ENCODE peak calls at places on chromosomes 11 and 22, in five cellular contexts. T is SK-N-SH, L is K562, C is HepG2, O is GM12878. E is an unnamed sample.

GRCh38 chr11:74330065-74330858 is 18.8 kb upstream of the P4HA3 start:
- DNase-seq in T (no peak), L (no peak), O (no peak), C (no peak), E (no peak)

GRCh38 chr11:109424893-109425292 is 2.9 kb downstream of the C11orf87 start:
- DNase-seq in C (peak), O (no peak), T (no peak), L (peak), E (no peak)

GRCh38 chr22:21455334-21456089 is 11.7 kb upstream of the TMEM191C start:
- DNase-seq in L (no peak), O (no peak), C (no peak), T (no peak), E (no peak)

GRCh38 chr11:7628660-7629059 is 44.6 kb downstream of the CYB5R2 start:
- DNase-seq in L (no peak), O (no peak), C (no peak), T (no peak), E (no peak)

GRCh38 chr11:103696130-103696529 is 340.3 kb upstream of the DDI1 start:
- DNase-seq in C (no peak), O (no peak), T (peak), L (no peak), E (no peak)

GRCh38 chr11:6611092-6612007 is 666 bp downstream of the TAF10 start:
- DNase-seq in T (no peak), L (no peak), O (no peak), C (no peak), E (no peak)

GRCh38 chr11:128552783-128553661 is 34.3 kb downstream of the ETS1 start:
- DNase-seq in T (no peak), L (no peak), C (no peak), O (peak), E (peak)

GRCh38 chr22:27370281-27370680 is 431.3 kb downstream of the MN1 start:
- DNase-seq in C (no peak), O (no peak), T (no peak), L (no peak), E (peak)

GRCh38 chr11:117843666-117844484 is 19.3 kb upstream of the FXYD2 start:
- DNase-seq in C (no peak), T (peak), O (no peak), L (peak), E (peak)

GRCh38 chr22:21020802-21021429 is 6.0 kb downstream of the P2RX6 start:
- DNase-seq in L (peak), O (no peak), C (no peak), T (peak), E (peak)

GRCh38 chr11:113314389-113315301 is at the start of gene TTC12:
- DNase-seq in C (peak), O (peak), L (peak), T (peak), E (peak)

GRCh38 chr22:32818446-32819115 is 17.1 kb downstream of the TIMP3 start:
- DNase-seq in T (no peak), L (no peak), C (no peak), O (no peak), E (no peak)

GRCh38 chr11:82842019-82842418 is 58.2 kb downstream of the PRCP start:
- DNase-seq in T (no peak), L (no peak), O (no peak), C (no peak), E (no peak)

GRCh38 chr11:116276051-116277044 is 496.4 kb downstream of the BUD13 start:
- DNase-seq in T (peak), C (peak), O (no peak), L (peak), E (peak)

GRCh38 chr11:35247428-35247827 is 108.5 kb downstream of the CD44 start:
- DNase-seq in O (no peak), T (no peak), L (no peak), C (no peak), E (no peak)

GRCh38 chr11:12050911-12051667 is 42.7 kb upstream of the DKK3 start:
- DNase-seq in C (no peak), T (no peak), O (no peak), L (no peak), E (no peak)

GRCh38 chr11:100827934-100828661 is 141.0 kb downstream of the ARHGAP42 start:
- DNase-seq in O (peak), C (peak), T (no peak), L (no peak), E (no peak)

GRCh38 chr11:110907629-110908028 is 195.4 kb upstream of the ARHGAP20 start:
- DNase-seq in C (no peak), T (no peak), L (no peak), O (no peak), E (peak)

GRCh38 chr11:680476-680875 is 14.5 kb downstream of the DEAF1 start:
- DNase-seq in L (no peak), T (no peak), C (no peak), O (no peak), E (no peak)

GRCh38 chr11:95795627-95796308 is 5.5 kb downstream of the CEP57 start:
- DNase-seq in C (peak), L (no peak), O (no peak), T (no peak), E (no peak)

GRCh38 chr11:103395612-103396011 is 286.4 kb downstream of the DYNC2H1 start:
- DNase-seq in C (peak), L (no peak), O (no peak), T (no peak), E (no peak)

GRCh38 chr11:58642120-58642625 is 19.7 kb downstream of the CNTF start:
- DNase-seq in C (no peak), L (no peak), T (no peak), O (no peak), E (no peak)

GRCh38 chr11:8959546-8960166 is 4.6 kb downstream of the TMEM9B start:
- DNase-seq in C (peak), O (peak), T (peak), L (peak), E (peak)

GRCh38 chr11:109795234-109795633 is 298.0 kb upstream of the ZC3H12C start:
- DNase-seq in C (no peak), T (no peak), L (no peak), O (no peak), E (no peak)

GRCh38 chr22:44452531-44453420 is 45.3 kb downstream of the RTL6 start:
- DNase-seq in O (no peak), T (no peak), L (no peak), C (no peak), E (no peak)

GRCh38 chr11:131095501-131096185 is 179.4 kb upstream of the SNX19 start:
- DNase-seq in L (no peak), T (no peak), C (no peak), O (no peak), E (no peak)

GRCh38 chr11:34256150-34256549 is 101.7 kb downstream of the ABTB2 start:
- DNase-seq in T (no peak), O (no peak), L (no peak), C (no peak), E (no peak)

GRCh38 chr11:111540114-111540920 is at the start of gene LAYN:
- DNase-seq in T (peak), L (no peak), O (no peak), C (no peak), E (no peak)

GRCh38 chr11:37277896-37278465 is 679.9 kb upstream of the RAG2 start:
- DNase-seq in C (no peak), O (no peak), T (no peak), L (no peak), E (no peak)

GRCh38 chr11:130088909-130089668 is 19.4 kb downstream of the APLP2 start:
- DNase-seq in L (no peak), T (no peak), O (no peak), C (no peak), E (no peak)

GRCh38 chr11:130202009-130202817 is 42.6 kb downstream of the ST14 start:
- DNase-seq in L (no peak), T (no peak), C (no peak), O (no peak), E (no peak)

GRCh38 chr11:75813622-75814039 is 1.4 kb upstream of the UVRAG start:
- DNase-seq in O (no peak), C (peak), T (no peak), L (no peak), E (no peak)

GRCh38 chr11:45919276-45919675 is 1.6 kb upstream of the PEX16 start:
- DNase-seq in O (no peak), T (peak), L (no peak), C (no peak), E (no peak)

GRCh38 chr22:49392841-49393510 is 434.7 kb downstream of the BRD1 start:
- DNase-seq in C (no peak), O (no peak), L (no peak), T (no peak), E (no peak)

GRCh38 chr22:47357493-47357892 is 595.0 kb downstream of the TBC1D22A start:
- DNase-seq in C (no peak), T (no peak), L (no peak), O (no peak), E (no peak)

GRCh38 chr11:102345923-102346322 is 1.1 kb upstream of the BIRC2 start:
- DNase-seq in L (no peak), T (no peak), C (peak), O (no peak), E (no peak)

GRCh38 chr11:105915036-105915435 is 107.0 kb downstream of the MSANTD4 start:
- DNase-seq in C (no peak), O (no peak), L (no peak), T (no peak), E (no peak)

GRCh38 chr11:63869686-63870085 is 30.8 kb downstream of the MARK2 start:
- DNase-seq in T (no peak), O (no peak), L (no peak), C (no peak), E (no peak)

GRCh38 chr22:19473578-19473977 is 5.4 kb downstream of the UFD1 start:
- DNase-seq in C (no peak), T (no peak), L (no peak), O (no peak), E (no peak)
- TF ChIP-seq GABPA in C (no peak), T (no peak), L (no peak), O (no peak), E (no peak)

GRCh38 chr11:106943089-106943488 is 75.2 kb downstream of the GUCY1A2 start:
- DNase-seq in O (no peak), C (no peak), L (no peak), T (no peak), E (no peak)

GRCh38 chr11:106937113-106937512 is 81.2 kb downstream of the GUCY1A2 start:
- DNase-seq in C (no peak), O (no peak), T (no peak), L (no peak), E (no peak)

DNA sequence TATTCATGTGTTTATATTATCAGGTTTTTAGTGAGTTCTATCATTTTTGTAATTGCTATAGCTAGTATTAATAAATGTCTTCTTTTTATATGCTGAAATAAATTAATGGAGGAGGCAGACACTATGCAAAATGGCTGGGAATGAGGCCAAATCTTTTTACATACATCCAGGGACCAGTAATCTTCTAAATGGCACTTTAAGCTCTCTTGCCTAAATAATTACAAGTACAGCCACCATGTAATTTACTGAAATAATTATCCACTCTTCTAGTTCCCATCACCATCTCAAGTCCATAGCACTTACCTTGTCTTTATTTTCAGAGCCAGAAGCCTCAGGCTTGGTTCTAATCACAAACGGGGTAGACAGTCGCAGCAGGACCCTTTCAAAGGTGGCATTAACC is 79.1 kb downstream of the GUCY1A2 start:
- DNase-seq in C (no peak), O (no peak), T (no peak), L (no peak), E (no peak)
- TF ChIP-seq REST in C (no peak), O (no peak), T (no peak), L (no peak), E (no peak)

DNA sequence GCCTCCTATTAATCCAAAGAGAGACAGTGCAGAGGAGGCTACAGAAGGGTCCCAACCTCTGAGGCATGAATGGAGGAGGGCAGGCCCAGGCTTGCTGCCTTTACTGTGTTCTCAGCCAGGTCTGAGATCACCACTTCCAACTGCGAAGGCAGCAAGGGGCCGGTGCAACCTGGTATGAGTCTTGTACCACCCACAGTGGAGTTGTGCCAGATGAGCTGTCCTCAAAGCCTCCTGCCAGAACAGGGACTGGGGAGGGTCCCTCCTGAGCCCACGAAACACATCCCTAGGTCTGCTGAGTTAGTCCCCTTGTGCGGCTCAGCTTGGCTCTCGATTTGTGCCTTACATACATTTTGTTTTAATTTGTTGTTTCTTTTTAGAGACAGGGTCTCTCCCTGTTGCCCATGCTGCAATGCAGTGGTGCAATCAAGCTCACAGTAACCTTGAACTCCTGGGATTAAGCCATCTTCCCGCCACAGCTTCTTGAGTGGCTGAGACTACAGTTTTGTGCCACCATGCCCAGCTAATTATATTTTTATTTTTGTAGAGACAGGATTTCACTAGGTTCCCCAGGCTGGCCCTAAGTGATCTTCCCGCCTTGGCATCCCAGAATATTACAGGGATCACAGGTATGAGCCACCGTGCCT is 9.3 kb downstream of the MIF start:
- DNase-seq in L (no peak), T (no peak), O (no peak), C (no peak), E (no peak)
- TF ChIP-seq CTCF in L (no peak), T (no peak), O (no peak), C (no peak), E (no peak)

GRCh38 chr11:66495401-66495844 is 15.0 kb upstream of the BBS1 start:
- DNase-seq in T (no peak), O (no peak), L (no peak), C (no peak), E (no peak)
- TF ChIP-seq GABPA in T (no peak), O (no peak), L (no peak), C (no peak), E (no peak)

DNA sequence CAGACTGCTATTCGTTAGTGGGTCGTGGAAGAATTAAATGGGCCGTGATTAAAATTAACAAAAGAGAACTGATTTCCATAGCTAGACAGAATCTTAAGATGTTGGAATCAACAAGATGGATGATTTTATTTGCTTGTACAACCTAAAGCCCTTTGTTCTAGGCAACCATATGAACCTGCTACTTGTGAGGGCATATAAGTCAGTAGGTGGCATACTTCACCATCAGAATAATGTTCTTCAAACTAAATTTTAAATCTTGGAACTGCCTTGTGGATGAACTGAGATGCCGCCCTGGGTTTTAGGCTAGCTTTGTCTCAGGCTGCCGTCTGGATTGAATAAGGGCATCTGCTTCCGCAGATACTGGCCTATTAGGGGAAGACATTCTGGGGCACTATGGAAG is 40.9 kb downstream of the CSRP3 start:
- DNase-seq in C (no peak), L (no peak), O (no peak), T (no peak), E (no peak)
- TF ChIP-seq REST in C (no peak), L (no peak), O (no peak), T (no peak), E (no peak)

DNA sequence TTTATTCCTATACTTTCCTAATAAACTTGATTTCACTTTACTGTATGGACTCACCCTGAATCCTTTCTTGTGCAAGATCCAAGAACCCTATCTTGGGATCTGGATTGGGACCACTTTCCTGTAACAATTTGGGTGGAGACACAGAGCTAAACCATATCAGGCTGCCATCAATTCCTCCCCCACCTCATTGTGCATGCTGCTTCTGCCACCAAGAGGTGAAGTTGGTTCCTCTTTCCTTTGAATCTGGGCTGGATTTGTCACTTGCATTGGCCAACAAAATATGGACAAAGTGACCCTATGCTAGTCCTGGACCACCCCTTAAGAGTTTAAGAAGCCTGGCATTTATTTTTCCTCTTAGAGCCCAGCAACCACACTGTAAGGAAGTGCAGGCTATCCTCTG is 39.4 kb upstream of the CEP295 start:
- DNase-seq in C (peak), T (no peak), L (no peak), O (no peak), E (no peak)
- TF ChIP-seq CTCF in C (peak), T (no peak), L (peak), O (peak), E (no peak)

GRCh38 chr11:72758690-72759389 is 6.6 kb upstream of the ARAP1 start:
- DNase-seq in T (peak), O (no peak), C (no peak), L (peak), E (no peak)
- TF ChIP-seq GABPA in T (no peak), O (no peak), C (no peak), L (no peak), E (no peak)

GRCh38 chr22:40210814-40211213 is 33.1 kb downstream of the TNRC6B start:
- DNase-seq in O (peak), L (no peak), C (no peak), T (no peak), E (peak)

GRCh38 chr22:40209945-40210485 is 32.3 kb downstream of the TNRC6B start:
- DNase-seq in T (no peak), O (no peak), L (no peak), C (no peak), E (no peak)

GRCh38 chr22:40212126-40212525 is 34.4 kb downstream of the TNRC6B start:
- DNase-seq in O (no peak), C (peak), L (no peak), T (no peak), E (no peak)

GRCh38 chr22:40213478-40213877 is 35.8 kb downstream of the TNRC6B start:
- DNase-seq in O (no peak), T (peak), C (no peak), L (no peak), E (no peak)

DNA sequence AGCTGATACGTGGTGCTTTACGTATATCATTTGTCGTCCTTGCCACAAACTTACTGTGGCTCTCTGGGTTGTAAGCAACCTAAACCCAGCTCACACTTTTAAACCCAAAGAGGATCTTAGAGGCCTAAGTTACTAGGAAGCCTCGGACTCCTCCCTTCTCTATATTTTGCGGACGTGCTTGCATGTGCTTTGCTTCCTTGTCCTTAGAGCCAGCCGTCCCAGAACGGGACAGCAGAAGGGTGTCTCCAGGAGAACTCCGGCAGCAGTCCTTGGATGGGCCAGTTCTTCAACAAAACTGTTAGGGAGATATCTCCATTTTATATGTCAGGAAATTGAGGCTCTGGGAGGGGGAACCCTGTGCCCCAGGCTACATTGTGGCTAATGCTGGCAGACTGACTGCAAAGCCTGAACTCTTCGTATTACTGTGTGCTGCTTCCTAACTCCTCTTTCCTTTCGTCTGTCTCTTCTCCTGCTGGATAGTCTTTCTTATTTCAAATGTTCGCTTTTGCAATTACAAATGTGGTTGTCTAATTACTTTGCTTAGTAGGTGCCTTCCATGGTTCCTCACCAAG is 33.8 kb downstream of the TNRC6B start:
- DNase-seq in L (no peak), T (no peak), O (no peak), C (no peak), E (peak)
- TF ChIP-seq REST in L (no peak), T (no peak), O (no peak), C (no peak), E (no peak)

GRCh38 chr22:31045900-31046587 is 35.1 kb upstream of the SMTN start:
- DNase-seq in C (no peak), L (peak), O (no peak), T (no peak), E (no peak)

GRCh38 chr22:31044262-31044861 is 36.8 kb upstream of the SMTN start:
- DNase-seq in T (no peak), O (no peak), L (no peak), C (peak), E (no peak)

GRCh38 chr22:31046591-31047226 is 34.4 kb upstream of the SMTN start:
- DNase-seq in C (peak), L (no peak), O (no peak), T (peak), E (no peak)

GRCh38 chr22:31049815-31050420 is 31.2 kb upstream of the SMTN start:
- DNase-seq in O (no peak), T (no peak), C (no peak), L (no peak), E (no peak)

DNA sequence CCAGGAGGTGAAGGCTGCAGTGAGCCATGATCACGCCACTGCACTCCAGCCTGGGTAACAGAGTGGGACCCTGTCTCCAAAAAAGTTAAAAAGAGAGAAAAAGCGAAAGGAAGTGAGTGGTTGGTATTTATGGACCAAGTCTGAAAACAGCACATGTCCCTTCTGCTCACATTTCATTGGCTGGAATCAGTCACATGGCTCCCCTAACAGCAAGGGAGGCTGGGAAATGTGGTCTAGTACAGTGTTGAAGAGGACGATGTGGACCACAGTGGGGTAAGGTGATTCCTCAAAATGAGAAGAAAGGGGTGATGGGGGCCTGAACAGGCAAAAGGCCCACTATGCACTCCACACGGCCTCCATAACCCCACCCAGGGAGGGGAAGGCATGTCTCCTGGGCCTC is 32.5 kb upstream of the SMTN start:
- DNase-seq in T (no peak), O (no peak), C (no peak), L (no peak), E (no peak)
- TF ChIP-seq CTCF in T (no peak), O (no peak), C (no peak), L (no peak), E (no peak)

E was measured in HL-60.